ENCODE peak calls at places on chromosome 14, in eight cellular contexts. Y, I, E, F, X, A, Z and S are unnamed samples.

GRCh38 chr14:25887251-25887908 is 710.5 kb downstream of the NOVA1 start:
- DNase-seq in I (no peak), X (no peak), E (no peak), Z (peak), A (no peak), F (no peak), Y (no peak), S (no peak)

GRCh38 chr14:53539489-53540126 is 386.5 kb upstream of the DDHD1 start:
- DNase-seq in I (peak), Y (no peak), A (peak), Z (peak), E (peak), F (peak), X (peak), S (peak)

GRCh38 chr14:104805326-104805678 is 4.4 kb downstream of the ZBTB42 start:
- DNase-seq in I (no peak), X (peak), Z (peak), F (no peak), A (no peak), E (peak), Y (no peak), S (peak)

GRCh38 chr14:106556665-106557289 is 1030.4 kb downstream of the TMEM121 start:
- DNase-seq in Y (peak), X (no peak), Z (no peak), A (no peak), I (peak), E (peak), F (peak), S (no peak)

GRCh38 chr14:56367416-56367815 is 212.2 kb upstream of the TMEM260 start:
- DNase-seq in Y (no peak), I (no peak), F (no peak), A (no peak), Z (no peak), X (no peak), E (no peak), S (no peak)

GRCh38 chr14:100076630-100077029 is 11.4 kb downstream of the EVL start:
- DNase-seq in X (peak), I (no peak), A (no peak), F (no peak), Y (no peak), E (no peak), Z (no peak), S (no peak)

GRCh38 chr14:99265571-99265970 is 6.4 kb downstream of the BCL11B start:
- DNase-seq in Z (no peak), X (no peak), A (no peak), E (no peak), Y (no peak), F (no peak), I (no peak), S (no peak)

GRCh38 chr14:75884198-75884611 is 97.6 kb downstream of the TGFB3 start:
- DNase-seq in A (no peak), E (no peak), I (no peak), Y (no peak), F (no peak), Z (no peak), X (peak), S (peak)

GRCh38 chr14:38387821-38388220 is 131.9 kb upstream of the CLEC14A start:
- DNase-seq in Z (no peak), E (no peak), F (no peak), X (no peak), A (no peak), I (no peak), Y (no peak), S (no peak)

GRCh38 chr14:58501214-58501816 is 73.8 kb downstream of the KIAA0586 start:
- DNase-seq in X (peak), A (no peak), Y (no peak), E (no peak), Z (peak), I (peak), F (peak), S (peak)

GRCh38 chr14:85250369-85250768 is 279.6 kb upstream of the FLRT2 start:
- DNase-seq in A (no peak), F (no peak), E (no peak), I (peak), X (no peak), Y (no peak), Z (no peak), S (no peak)